ENCODE peak calls at places on chromosomes 4 and X, in seven cellular contexts. H is transverse colon, Z is OCI-LY7, R is AG04449, T is MM.1S, M is tibial nerve, E is glutamatergic neuron. I is an unnamed sample.

GRCh38 chrX:132444936-132445335 is 43.9 kb downstream of the MBNL3 start:
- DNase-seq in H (no peak), Z (no peak), R (no peak), T (no peak), M (no peak), E (no peak), I (no peak)

GRCh38 chrX:154490021-154490413 is 412 bp downstream of the SLC10A3 start:
- DNase-seq in H (peak; percentile 30), Z (peak; percentile 52), R (no peak), T (peak; percentile 43), M (no peak), E (no peak), I (no peak)

GRCh38 chr4:1154523-1155182 is 17.7 kb downstream of the SPON2 start:
- DNase-seq in H (peak; percentile 55), Z (peak; percentile 51), R (no peak), T (no peak), M (no peak), E (no peak), I (no peak)

GRCh38 chr4:2290974-2291704 is 29.2 kb upstream of the MXD4 start:
- DNase-seq in H (peak; percentile 51), Z (peak; percentile 78), R (no peak), T (no peak), M (no peak), E (no peak), I (no peak)

GRCh38 chr4:170089274-170089742 is 448 bp downstream of the AADAT start:
- DNase-seq in H (peak; percentile 10), Z (no peak), R (no peak), T (no peak), M (no peak), E (peak; percentile 54), I (no peak)

GRCh38 chr4:106671711-106672110 is 303.1 kb upstream of the GIMD1 start:
- DNase-seq in H (no peak), Z (no peak), R (peak; percentile 7), T (no peak), M (no peak), E (no peak), I (no peak)

GRCh38 chrX:124555036-124555595 is 208.8 kb downstream of the SH2D1A start:
- DNase-seq in H (no peak), Z (no peak), R (peak; percentile 74), T (no peak), M (no peak), E (no peak), I (no peak)

GRCh38 chrX:68139791-68140190 is 293.5 kb downstream of the OPHN1 start:
- DNase-seq in H (no peak), Z (no peak), R (no peak), T (no peak), M (no peak), E (no peak), I (no peak)

GRCh38 chrX:131792356-131792749 is 230.7 kb upstream of the STK26 start:
- DNase-seq in H (peak; percentile 94), Z (no peak), R (no peak), T (peak; percentile 92), M (no peak), E (no peak), I (no peak)

GRCh38 chrX:29911673-29912072 is 303.7 kb upstream of the MAGEB2 start:
- DNase-seq in H (no peak), Z (no peak), R (no peak), T (no peak), M (no peak), E (no peak), I (no peak)
- TF ChIP-seq CTCF in H (no peak), Z (no peak), R (no peak), T (peak; percentile 3), M (no peak), E (no peak), I (no peak)

GRCh38 chr4:119774840-119775239 is 146.2 kb upstream of the PDE5A start:
- DNase-seq in H (no peak), Z (no peak), R (no peak), T (no peak), M (no peak), E (no peak), I (no peak)
- TF ChIP-seq CTCF in H (no peak), Z (no peak), R (no peak), T (no peak), M (no peak), E (no peak), I (no peak)

GRCh38 chr4:32268949-32269348 is 1548.8 kb downstream of the PCDH7 start:
- DNase-seq in H (no peak), Z (peak; percentile 2), R (no peak), T (no peak), M (no peak), E (no peak), I (no peak)
- TF ChIP-seq CTCF in H (no peak), Z (no peak), R (no peak), T (no peak), M (no peak), E (no peak), I (peak; percentile 28)

GRCh38 chr4:26319467-26320158 is 1.2 kb upstream of the RBPJ start:
- DNase-seq in H (peak; percentile 99), Z (peak; percentile 99), R (peak; percentile 98), T (peak; percentile 100), M (peak; percentile 97), E (peak; percentile 98), I (peak; percentile 95)
- TF ChIP-seq CTCF in H (peak; percentile 8), Z (peak; percentile 28), R (no peak), T (no peak), M (peak; percentile 23), E (no peak), I (no peak)

GRCh38 chr4:120348521-120348920 is 281.9 kb upstream of the MAD2L1 start:
- DNase-seq in H (no peak), Z (no peak), R (no peak), T (no peak), M (no peak), E (no peak), I (no peak)
- TF ChIP-seq CTCF in H (no peak), Z (no peak), R (no peak), T (no peak), M (no peak), E (no peak), I (no peak)

GRCh38 chrX:107979534-107979933 is 2.6 kb downstream of the TEX13B start:
- DNase-seq in H (no peak), Z (no peak), R (no peak), T (no peak), M (no peak), E (no peak), I (no peak)

GRCh38 chrX:107978080-107978479 is 4.1 kb downstream of the TEX13B start:
- DNase-seq in H (no peak), Z (no peak), R (no peak), T (no peak), M (no peak), E (no peak), I (no peak)

GRCh38 chrX:107982356-107982755 is at the start of gene TEX13B:
- DNase-seq in H (no peak), Z (no peak), R (no peak), T (no peak), M (no peak), E (no peak), I (no peak)

GRCh38 chrX:107978707-107979307 is 3.4 kb downstream of the TEX13B start:
- DNase-seq in H (no peak), Z (peak; percentile 5), R (no peak), T (no peak), M (no peak), E (no peak), I (no peak)
- TF ChIP-seq CTCF in H (no peak), Z (peak; percentile 64), R (peak; percentile 29), T (peak; percentile 36), M (peak; percentile 8), E (peak; percentile 42), I (peak; percentile 62)

GRCh38 chr4:6137747-6138135 is 62.6 kb downstream of the JAKMIP1 start:
- DNase-seq in H (no peak), Z (no peak), R (no peak), T (no peak), M (no peak), E (no peak), I (no peak)

GRCh38 chr4:6137027-6137746 is 63.2 kb downstream of the JAKMIP1 start:
- DNase-seq in H (no peak), Z (no peak), R (no peak), T (no peak), M (no peak), E (no peak), I (no peak)

DNA sequence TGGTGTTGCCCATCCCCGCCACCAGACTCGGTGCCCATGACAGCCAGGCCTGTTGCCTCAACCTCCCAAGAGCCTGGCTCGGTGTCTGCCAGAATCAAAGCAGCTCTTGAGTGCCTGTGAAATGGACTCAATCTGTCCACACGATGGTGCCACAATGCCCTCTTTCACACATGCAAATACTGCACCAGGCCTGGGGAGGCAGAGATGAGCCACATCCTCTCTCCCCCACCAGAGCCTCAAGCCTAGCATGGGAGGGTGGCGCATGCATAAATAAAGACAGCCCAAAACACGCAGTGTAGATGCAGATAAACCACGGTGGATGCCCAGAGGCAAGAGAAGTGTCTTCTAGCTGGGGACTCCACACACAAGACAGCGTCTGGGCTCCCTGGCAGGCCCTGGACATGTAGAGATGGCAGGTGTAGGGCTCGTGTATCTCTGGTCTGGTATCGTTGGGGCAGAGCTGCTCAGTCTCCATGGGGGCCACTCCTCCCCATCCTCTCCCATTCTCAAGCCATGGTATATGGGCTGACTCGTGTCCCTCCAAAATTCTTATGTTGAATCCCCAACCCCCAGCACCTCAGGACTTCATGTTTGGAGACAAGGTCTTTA is 65.6 kb downstream of the JAKMIP1 start:
- DNase-seq in H (no peak), Z (peak; percentile 47), R (no peak), T (peak; percentile 75), M (no peak), E (no peak), I (no peak)
- TF ChIP-seq CTCF in H (no peak), Z (peak; percentile 72), R (no peak), T (peak; percentile 88), M (no peak), E (no peak), I (no peak)

GRCh38 chrX:65689377-65689776 is 21.9 kb downstream of the MSN start:
- DNase-seq in H (no peak), Z (no peak), R (no peak), T (no peak), M (no peak), E (no peak), I (no peak)

GRCh38 chrX:65685112-65685511 is 17.7 kb downstream of the MSN start:
- DNase-seq in H (no peak), Z (no peak), R (no peak), T (no peak), M (no peak), E (no peak), I (no peak)

GRCh38 chrX:65687367-65687766 is 19.9 kb downstream of the MSN start:
- DNase-seq in H (no peak), Z (no peak), R (no peak), T (no peak), M (no peak), E (no peak), I (no peak)

GRCh38 chrX:65688403-65688881 is 21.0 kb downstream of the MSN start:
- DNase-seq in H (peak; percentile 21), Z (peak; percentile 70), R (no peak), T (peak; percentile 85), M (no peak), E (no peak), I (no peak)

DNA sequence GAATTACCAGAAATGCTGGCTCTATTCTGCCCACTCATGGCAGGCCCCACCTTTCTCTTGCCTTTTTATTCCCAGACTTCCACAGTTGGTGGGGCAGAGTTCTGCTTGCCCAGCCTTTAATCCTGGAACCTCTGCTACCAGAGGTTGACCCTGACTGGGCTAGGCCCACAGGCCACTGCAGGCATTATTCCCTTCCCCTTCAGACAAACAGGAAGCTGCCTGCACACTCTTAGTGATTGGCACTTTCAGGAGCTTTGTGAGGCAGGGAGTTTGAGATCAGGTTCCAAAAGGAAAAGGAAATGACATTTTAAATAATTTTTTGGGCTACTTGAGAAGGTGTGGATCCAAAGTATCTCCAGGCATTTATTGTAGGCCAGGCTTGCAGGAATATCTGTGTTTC is 18.8 kb downstream of the MSN start:
- DNase-seq in H (no peak), Z (no peak), R (no peak), T (no peak), M (no peak), E (no peak), I (no peak)
- TF ChIP-seq CTCF in H (no peak), Z (no peak), R (no peak), T (no peak), M (no peak), E (no peak), I (no peak)

I was measured in epithelial cell of proximal tubule.